ENCODE peak calls at places on chromosomes 16 and 17, in five cellular contexts. P, V, I, Y and F are unnamed samples.

GRCh38 chr17:74012465-74012864 is 191.0 kb upstream of the RPL38 start:
- DNase-seq in P (no peak), V (no peak), Y (no peak), I (no peak), F (no peak)

GRCh38 chr17:39174907-39175694 is 9.1 kb upstream of the ARL5C start:
- DNase-seq in I (peak; percentile 76), Y (peak; percentile 75), P (peak; percentile 75), V (peak; percentile 81), F (peak; percentile 60)

GRCh38 chr17:41009301-41009760 is 403 bp upstream of the KRTAP3-1 start:
- DNase-seq in V (no peak), P (no peak), Y (no peak), I (no peak), F (no peak)

GRCh38 chr16:4803479-4804243 is 1.2 kb upstream of the ROGDI start:
- DNase-seq in P (no peak), I (no peak), Y (no peak), V (no peak), F (no peak)

GRCh38 chr16:48999034-48999433 is 282.6 kb downstream of the CBLN1 start:
- DNase-seq in V (no peak), Y (no peak), P (no peak), I (no peak), F (no peak)

GRCh38 chr17:6495450-6496115 is 51.3 kb downstream of the PIMREG start:
- DNase-seq in P (no peak), Y (no peak), I (no peak), V (no peak), F (no peak)

GRCh38 chr16:69316595-69317034 is 5.5 kb downstream of the VPS4A start:
- DNase-seq in V (peak; percentile 52), P (no peak), I (peak; percentile 93), Y (no peak), F (no peak)

GRCh38 chr17:70278846-70279465 is 109.6 kb downstream of the KCNJ2 start:
- DNase-seq in I (no peak), P (no peak), V (no peak), Y (no peak), F (no peak)

GRCh38 chr16:3306078-3306477 is 781 bp downstream of the ZNF75A start:
- DNase-seq in P (no peak), Y (no peak), I (no peak), V (no peak), F (no peak)

GRCh38 chr17:81419333-81419885 is 24.2 kb downstream of the BAHCC1 start:
- DNase-seq in I (peak; percentile 83), P (peak; percentile 97), Y (no peak), V (peak; percentile 84), F (peak; percentile 60)

GRCh38 chr17:83116783-83117555 is 37.6 kb downstream of the METRNL start:
- DNase-seq in Y (no peak), I (no peak), P (peak; percentile 7), V (no peak), F (no peak)

GRCh38 chr16:89308391-89309333 is 91.2 kb downstream of the ZNF778 start:
- DNase-seq in I (no peak), V (no peak), P (peak; percentile 19), Y (peak; percentile 51), F (no peak)
- TF ChIP-seq CTCF in I (peak; percentile 38), V (no peak), P (peak; percentile 33), Y (no peak), F (no peak)

GRCh38 chr17:67518881-67519280 is 141.8 kb downstream of the PITPNC1 start:
- DNase-seq in I (no peak), Y (no peak), P (no peak), V (no peak), F (no peak)

GRCh38 chr17:67517335-67517734 is 140.3 kb downstream of the PITPNC1 start:
- DNase-seq in V (no peak), P (no peak), I (no peak), Y (no peak), F (no peak)

GRCh38 chr17:67514998-67515397 is 137.9 kb downstream of the PITPNC1 start:
- DNase-seq in Y (no peak), P (no peak), I (peak; percentile 39), V (no peak), F (no peak)

GRCh38 chr17:67519801-67520251 is 142.7 kb downstream of the PITPNC1 start:
- DNase-seq in V (no peak), P (no peak), Y (no peak), I (no peak), F (no peak)

DNA sequence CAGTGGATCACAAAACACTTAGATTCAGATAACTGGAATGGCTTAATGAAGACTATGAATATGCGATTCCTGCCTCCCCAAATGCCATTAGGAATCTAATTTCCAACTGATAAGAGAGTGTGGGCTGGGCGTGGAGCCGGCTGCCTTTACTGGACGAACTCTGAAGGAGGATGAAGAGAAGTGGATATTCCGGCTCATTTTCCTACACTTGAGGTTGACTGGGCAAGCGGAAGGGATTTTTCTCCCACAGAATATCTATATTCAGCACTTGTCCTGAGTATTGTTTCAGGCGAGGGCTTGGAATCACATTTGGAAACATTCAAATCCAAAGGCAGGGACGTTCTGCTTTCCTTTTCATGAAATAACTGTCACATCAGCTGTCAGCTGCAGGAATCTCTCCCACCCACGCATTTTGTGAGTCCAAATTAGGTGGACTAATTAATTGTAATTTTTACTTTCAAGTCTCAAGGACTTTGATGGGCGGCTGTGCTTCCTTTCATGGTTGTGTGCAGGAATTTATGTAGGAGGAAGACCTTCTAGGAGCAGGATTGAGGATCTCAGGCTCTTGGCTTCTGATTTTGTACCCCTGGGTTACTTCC is 138.5 kb downstream of the PITPNC1 start:
- DNase-seq in I (no peak), V (no peak), Y (no peak), P (no peak), F (no peak)
- TF ChIP-seq CTCF in I (no peak), V (no peak), Y (no peak), P (no peak), F (no peak)

GRCh38 chr16:674968-675883 is at the start of gene RHBDL1:
- DNase-seq in Y (no peak), V (no peak), I (no peak), P (no peak), F (no peak)

GRCh38 chr16:678209-678857 is 1.9 kb upstream of the STUB1 start:
- DNase-seq in P (no peak), V (no peak), Y (no peak), I (no peak), F (no peak)

GRCh38 chr16:675884-676564 is 553 bp downstream of the RHBDL1 start:
- DNase-seq in P (no peak), I (no peak), V (no peak), Y (no peak), F (no peak)

GRCh38 chr16:677306-678190 is 2.1 kb downstream of the RHBDL1 start:
- DNase-seq in V (no peak), P (no peak), Y (no peak), I (no peak), F (no peak)

DNA sequence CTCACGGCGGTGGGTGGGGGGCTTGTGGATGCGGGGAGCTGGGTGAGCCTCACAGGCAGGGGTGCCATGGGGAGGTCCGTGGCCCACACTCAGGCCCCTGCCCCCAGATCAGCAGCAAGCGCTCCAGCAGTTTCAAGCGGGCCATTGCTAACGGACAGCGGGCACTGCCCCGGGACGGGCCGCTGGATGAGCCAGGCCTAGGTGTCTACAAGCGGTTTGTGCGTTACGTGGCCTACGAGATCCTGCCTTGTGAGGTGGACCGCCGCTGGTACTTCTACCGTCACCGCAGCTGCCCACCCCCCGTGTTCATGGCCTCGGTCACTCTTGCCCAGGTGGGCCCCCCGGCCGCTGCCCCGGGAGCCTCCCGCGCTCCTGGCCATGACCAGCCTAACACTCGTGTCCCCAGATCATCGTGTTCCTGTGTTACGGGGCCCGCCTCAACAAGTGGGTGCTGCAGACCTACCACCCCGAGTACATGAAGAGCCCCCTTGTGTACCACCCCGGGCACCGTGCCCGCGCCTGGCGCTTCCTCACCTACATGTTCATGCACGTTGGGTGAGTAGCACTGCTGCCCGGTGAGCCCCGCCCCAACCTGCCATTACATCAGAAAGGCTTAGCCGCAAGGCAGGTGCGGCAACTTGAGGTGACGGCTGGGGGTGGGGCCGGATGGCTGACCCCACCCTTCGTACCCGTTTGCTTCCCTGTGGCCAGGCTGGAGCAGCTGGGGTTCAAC is 1.3 kb downstream of the RHBDL1 start:
- DNase-seq in Y (no peak), V (peak; percentile 83), P (no peak), I (no peak), F (no peak)
- TF ChIP-seq CTCF in Y (no peak), V (no peak), P (no peak), I (no peak), F (no peak)

GRCh38 chr16:55496509-55497145 is 12.2 kb upstream of the LPCAT2 start:
- DNase-seq in P (no peak), V (no peak), I (no peak), Y (no peak), F (no peak)
- TF ChIP-seq CTCF in P (no peak), V (no peak), I (no peak), Y (no peak), F (no peak)